ENCODE peak calls at places on chromosomes 6 and 20, in eight cellular contexts. X is cardiac fibroblast; I is activated T-helper 9 cell treated with anti-CD3 and anti-CD28 coated beads, Interleukin-2, amount 50 U/mL, for 16 hours; L is SK-N-DZ; U is GM13977; C is H54; K is A549; P is endodermal cell. S is an unnamed sample.

GRCh38 chr6:149060300-149060984 is 257.1 kb upstream of the TAB2 start:
- DNase-seq in C (no peak), U (no peak), K (no peak), X (no peak), I (peak; percentile 31), L (no peak), P (no peak), S (no peak)

GRCh38 chr20:62079166-62079565 is 13.5 kb upstream of the TAF4 start:
- DNase-seq in L (no peak), P (no peak), C (no peak), I (no peak), X (no peak), U (no peak), K (no peak), S (no peak)

GRCh38 chr6:138371720-138372119 is 6.0 kb upstream of the SMIM28 start:
- DNase-seq in K (peak; percentile 29), L (peak; percentile 98), C (no peak), X (peak; percentile 22), I (no peak), P (no peak), U (no peak), S (no peak)

GRCh38 chr6:106783631-106784566 is 154.5 kb downstream of the QRSL1 start:
- DNase-seq in I (no peak), C (peak; percentile 16), L (no peak), K (peak; percentile 31), X (no peak), U (no peak), P (no peak), S (peak; percentile 90)

GRCh38 chr20:25394276-25394675 is 3.6 kb upstream of the ABHD12 start:
- DNase-seq in P (peak; percentile 54), C (no peak), U (no peak), X (no peak), L (no peak), I (no peak), K (no peak), S (no peak)

GRCh38 chr6:154593122-154593521 is 82.6 kb upstream of the CNKSR3 start:
- DNase-seq in C (no peak), L (no peak), K (no peak), U (no peak), I (no peak), X (no peak), P (peak; percentile 59), S (no peak)

GRCh38 chr20:4472906-4473305 is 248.8 kb upstream of the PRND start:
- DNase-seq in K (no peak), L (no peak), U (no peak), P (no peak), X (no peak), I (no peak), C (no peak), S (no peak)

GRCh38 chr6:6684365-6684833 is 95.9 kb downstream of the LY86 start:
- DNase-seq in X (no peak), U (peak; percentile 87), I (no peak), C (no peak), L (no peak), K (no peak), P (no peak), S (no peak)

GRCh38 chr6:135520781-135521180 is 23.2 kb upstream of the AHI1 start:
- DNase-seq in X (no peak), U (no peak), P (no peak), K (no peak), I (no peak), C (no peak), L (no peak), S (no peak)

GRCh38 chr6:134376785-134377184 is 58.9 kb upstream of the SGK1 start:
- DNase-seq in X (no peak), K (no peak), P (no peak), L (no peak), I (no peak), C (no peak), U (no peak), S (no peak)

GRCh38 chr20:57665589-57665971 is 44.2 kb downstream of the PMEPA1 start:
- DNase-seq in K (no peak), X (no peak), I (no peak), U (no peak), C (no peak), L (no peak), P (no peak), S (no peak)

GRCh38 chr6:166955865-166956443 is 396 bp downstream of the RNASET2 start:
- DNase-seq in C (no peak), U (no peak), L (no peak), K (no peak), P (no peak), X (no peak), I (no peak), S (no peak)

GRCh38 chr6:115221185-115221584 is 839.5 kb downstream of the FRK start:
- DNase-seq in U (no peak), P (no peak), L (no peak), X (no peak), C (no peak), K (no peak), I (no peak), S (no peak)

GRCh38 chr20:63119451-63120285 is 96.3 kb downstream of the YTHDF1 start:
- DNase-seq in I (no peak), L (no peak), C (no peak), X (no peak), K (no peak), U (no peak), P (no peak), S (no peak)

GRCh38 chr6:9458424-9458823 is 956.5 kb downstream of the TFAP2A start:
- DNase-seq in U (no peak), C (no peak), P (no peak), X (no peak), L (no peak), K (no peak), I (no peak), S (no peak)

GRCh38 chr20:51354769-51355319 is 187.7 kb downstream of the NFATC2 start:
- DNase-seq in P (no peak), U (no peak), X (peak; percentile 21), L (no peak), K (peak; percentile 45), C (peak; percentile 71), I (no peak), S (no peak)

GRCh38 chr6:15904651-15905376 is 224.1 kb upstream of the MYLIP start:
- DNase-seq in X (no peak), L (no peak), P (no peak), C (no peak), U (no peak), K (no peak), I (no peak), S (no peak)

S was measured in mammary epithelial cell.